ENCODE peak calls at places on chromosomes 13 and 19, in ten cellular contexts. I, U, V, J, P, M, E, D, Q and G are unnamed samples.

GRCh38 chr13:42747399-42747873 is 33.9 kb upstream of the FAM216B start:
- DNase-seq in I (no peak), U (no peak), V (peak), J (no peak), P (no peak), M (no peak), E (no peak), D (no peak), Q (peak), G (no peak)

GRCh38 chr13:46640843-46641242 is 87.9 kb downstream of the LRCH1 start:
- DNase-seq in I (no peak), U (no peak), V (no peak), J (no peak), P (no peak), M (no peak), E (no peak), D (no peak), Q (no peak), G (no peak)

GRCh38 chr13:30119476-30119875 is 187.9 kb downstream of the KATNAL1 start:
- DNase-seq in I (peak), U (no peak), V (peak), J (no peak), P (no peak), M (no peak), E (no peak), D (no peak), Q (no peak), G (no peak)

GRCh38 chr13:33678906-33679657 is 138.9 kb upstream of the RFC3 start:
- DNase-seq in I (peak), U (no peak), V (peak), J (peak), P (no peak), M (peak), E (no peak), D (peak), Q (no peak), G (peak)

GRCh38 chr19:38371081-38371480 is 3.3 kb upstream of the PSMD8 start:
- DNase-seq in I (no peak), U (no peak), V (no peak), J (no peak), P (no peak), M (no peak), E (no peak), D (no peak), Q (no peak), G (no peak)

GRCh38 chr19:13953021-13953531 is 767 bp downstream of the DCAF15 start:
- DNase-seq in I (no peak), U (no peak), V (peak), J (no peak), P (peak), M (no peak), E (no peak), D (peak), Q (no peak), G (no peak)

GRCh38 chr13:21690955-21691354 is 20.1 kb downstream of the FGF9 start:
- DNase-seq in I (no peak), U (no peak), V (no peak), J (no peak), P (no peak), M (no peak), E (no peak), D (no peak), Q (no peak), G (no peak)

GRCh38 chr19:33245948-33246728 is 20.5 kb upstream of the SLC7A10 start:
- DNase-seq in I (no peak), U (no peak), V (no peak), J (no peak), P (peak), M (no peak), E (no peak), D (no peak), Q (no peak), G (no peak)

GRCh38 chr13:70235565-70235964 is 127.3 kb upstream of the KLHL1 start:
- DNase-seq in I (no peak), U (no peak), V (no peak), J (no peak), P (no peak), M (no peak), E (no peak), D (no peak), Q (no peak), G (no peak)

GRCh38 chr13:31530883-31531282 is 208.4 kb upstream of the RXFP2 start:
- DNase-seq in I (no peak), U (no peak), V (no peak), J (no peak), P (peak), M (no peak), E (no peak), D (no peak), Q (no peak), G (no peak)

GRCh38 chr13:47908200-47908902 is 92.7 kb downstream of the SUCLA2 start:
- DNase-seq in I (no peak), U (no peak), V (no peak), J (no peak), P (no peak), M (no peak), E (no peak), D (no peak), Q (no peak), G (no peak)

GRCh38 chr19:6958786-6959185 is 62.4 kb downstream of the MBD3L2B start:
- DNase-seq in I (no peak), U (no peak), V (no peak), J (no peak), P (no peak), M (no peak), E (no peak), D (no peak), Q (no peak), G (no peak)

GRCh38 chr19:17751103-17751911 is at the start of gene FCHO1:
- DNase-seq in I (peak), U (no peak), V (no peak), J (no peak), P (no peak), M (peak), E (peak), D (no peak), Q (no peak), G (no peak)

GRCh38 chr13:59722580-59722900 is 441.2 kb downstream of the DIAPH3 start:
- DNase-seq in I (no peak), U (no peak), V (no peak), J (no peak), P (no peak), M (no peak), E (no peak), D (no peak), Q (no peak), G (no peak)

GRCh38 chr13:95083758-95084157 is 217.5 kb downstream of the ABCC4 start:
- DNase-seq in I (no peak), U (no peak), V (peak), J (no peak), P (no peak), M (no peak), E (no peak), D (no peak), Q (no peak), G (no peak)

GRCh38 chr19:30791116-30791515 is 418.9 kb downstream of the ZNF536 start:
- DNase-seq in I (no peak), U (no peak), V (no peak), J (no peak), P (no peak), M (no peak), E (no peak), D (no peak), Q (no peak), G (no peak)